ENCODE peak calls at places on chromosome 3, in six cellular contexts. A, F, E, R, T and X are unnamed samples.

GRCh38 chr3:36972163-36972562 is 20.8 kb downstream of the EPM2AIP1 start:
- DNase-seq in T (no peak), E (no peak), F (peak; percentile 43), R (no peak), A (no peak), X (no peak)

GRCh38 chr3:113275876-113276580 is 64.7 kb downstream of the BOC start:
- DNase-seq in E (peak; percentile 26), A (peak; percentile 78), R (peak; percentile 78), F (no peak), T (peak; percentile 68), X (no peak)

GRCh38 chr3:177823701-177824189 is 626.5 kb upstream of the TBL1XR1 start:
- DNase-seq in R (no peak), F (no peak), E (no peak), A (peak; percentile 57), T (no peak), X (no peak)

GRCh38 chr3:147813256-147813655 is 404.1 kb downstream of the ZIC1 start:
- DNase-seq in R (no peak), T (no peak), E (no peak), A (no peak), F (no peak), X (no peak)

GRCh38 chr3:98737301-98737700 is 25.8 kb upstream of the ST3GAL6 start:
- DNase-seq in A (no peak), F (no peak), R (no peak), T (no peak), E (no peak), X (no peak)

GRCh38 chr3:122898298-122898697 is 103.4 kb downstream of the SLC49A4 start:
- DNase-seq in A (no peak), R (no peak), E (no peak), T (no peak), F (no peak), X (no peak)

GRCh38 chr3:122921791-122922651 is 105.5 kb downstream of the SEMA5B start:
- DNase-seq in A (peak; percentile 62), F (peak; percentile 74), T (no peak), R (no peak), E (no peak), X (no peak)

GRCh38 chr3:191307341-191307740 is 21.9 kb upstream of the CCDC50 start:
- DNase-seq in F (no peak), A (no peak), E (no peak), T (no peak), R (no peak), X (no peak)

GRCh38 chr3:100209948-100210776 is 50.6 kb upstream of the TBC1D23 start:
- DNase-seq in F (no peak), E (no peak), A (no peak), T (peak; percentile 34), R (no peak), X (no peak)

GRCh38 chr3:184176377-184177330 is 2.0 kb downstream of the AP2M1 start:
- DNase-seq in R (peak; percentile 86), F (peak; percentile 93), A (peak; percentile 87), E (peak; percentile 51), T (peak; percentile 97), X (no peak)

GRCh38 chr3:2993719-2994118 is 116.5 kb downstream of the IL5RA start:
- DNase-seq in T (no peak), R (no peak), F (no peak), E (no peak), A (no peak), X (no peak)

GRCh38 chr3:2992534-2992933 is 117.6 kb downstream of the IL5RA start:
- DNase-seq in E (no peak), R (no peak), A (no peak), F (no peak), T (no peak), X (no peak)
- H3K4me3 ChIP-seq in E (no peak overlapping the region), R (no peak overlapping the region), A (no peak overlapping the region), F (no peak overlapping the region), T (no peak overlapping the region), X (no peak overlapping the region)

DNA sequence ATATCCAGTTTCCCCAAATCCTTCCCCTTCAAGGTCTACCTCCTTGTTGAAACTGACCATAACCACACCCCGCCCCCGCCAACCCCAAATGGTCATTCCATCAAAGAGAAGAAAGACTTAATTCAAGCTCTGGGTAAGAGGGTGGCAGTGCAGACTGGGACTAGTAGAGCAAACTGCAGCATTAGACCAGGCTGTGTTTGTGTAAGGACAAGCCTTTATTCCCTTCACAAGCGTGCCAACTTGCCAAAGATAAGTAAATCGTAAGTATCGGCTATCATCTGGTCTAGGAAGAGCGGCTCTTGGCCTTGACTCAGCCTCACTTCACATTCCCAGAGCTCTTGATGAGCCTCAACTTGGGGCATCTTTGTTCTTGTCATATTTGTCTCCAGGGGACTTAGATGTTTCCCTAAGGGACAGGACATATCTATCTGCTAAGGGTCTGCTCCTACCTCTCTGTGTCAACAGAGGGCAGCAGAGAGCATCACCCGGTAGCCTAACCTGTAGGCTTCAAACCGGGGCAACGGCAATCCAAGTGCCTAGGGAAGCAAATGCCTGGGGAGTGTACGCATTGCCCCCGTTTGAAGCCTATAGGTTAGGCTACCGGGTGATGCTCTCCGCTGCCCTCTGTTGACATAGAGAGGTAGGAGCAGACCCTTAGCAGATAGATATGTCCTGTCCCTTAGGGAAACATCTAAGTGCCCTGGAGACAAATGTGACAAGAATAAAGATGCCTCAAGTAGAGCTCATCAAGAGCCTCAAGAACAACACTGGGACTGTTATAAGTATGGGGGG is 8.9 kb upstream of the MAP3K13 start:
- DNase-seq in A (peak; percentile 72), R (peak; percentile 61), F (peak; percentile 88), E (peak; percentile 85), T (peak; percentile 67), X (peak; percentile 81)
- H3K4me3 ChIP-seq in A (no peak overlapping the region), R (no peak overlapping the region), F (no peak overlapping the region), E (no peak overlapping the region), T (no peak overlapping the region), X (no peak overlapping the region)

DNA sequence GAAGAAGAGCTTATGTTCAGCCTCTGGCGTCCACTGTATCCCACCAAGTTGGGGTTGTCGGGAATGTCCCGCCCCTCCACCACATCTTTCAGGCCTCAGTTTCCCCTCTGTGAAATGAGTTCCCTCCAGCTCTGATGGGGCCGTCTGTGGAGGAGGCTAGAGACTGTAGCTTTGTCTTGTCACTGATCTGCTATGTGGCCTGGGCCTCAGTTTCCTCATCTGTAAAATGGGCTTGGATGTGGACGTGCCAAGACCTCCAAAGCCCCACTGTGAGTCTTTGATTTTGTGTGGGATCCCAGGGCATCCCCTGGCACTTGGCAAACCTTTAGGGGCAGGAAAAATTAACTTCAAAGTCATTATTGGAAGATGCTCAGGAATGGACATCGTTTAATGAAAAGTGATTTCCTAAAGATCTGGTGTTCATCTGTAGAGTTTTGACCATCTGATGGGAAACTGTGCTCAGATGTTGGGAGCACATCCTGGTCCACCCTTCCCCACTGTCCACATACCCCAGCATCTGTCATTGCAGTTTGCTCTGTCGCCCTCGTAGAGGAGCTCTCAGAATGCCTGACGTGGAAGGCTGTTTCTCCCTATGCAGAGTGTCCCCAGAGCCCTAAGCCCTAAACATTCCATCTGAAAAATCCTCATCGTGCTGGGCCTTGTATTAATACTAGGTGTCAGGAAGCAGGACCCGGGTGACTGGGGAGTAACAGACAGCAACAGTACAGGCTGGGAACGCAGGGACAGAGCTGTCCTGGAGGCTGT is 28.5 kb downstream of the SLC6A6 start:
- DNase-seq in F (no peak), E (no peak), R (no peak), A (no peak), T (no peak), X (no peak)
- H3K4me3 ChIP-seq in F (no peak overlapping the region), E (no peak overlapping the region), R (no peak overlapping the region), A (no peak overlapping the region), T (no peak overlapping the region), X (no peak overlapping the region)

DNA sequence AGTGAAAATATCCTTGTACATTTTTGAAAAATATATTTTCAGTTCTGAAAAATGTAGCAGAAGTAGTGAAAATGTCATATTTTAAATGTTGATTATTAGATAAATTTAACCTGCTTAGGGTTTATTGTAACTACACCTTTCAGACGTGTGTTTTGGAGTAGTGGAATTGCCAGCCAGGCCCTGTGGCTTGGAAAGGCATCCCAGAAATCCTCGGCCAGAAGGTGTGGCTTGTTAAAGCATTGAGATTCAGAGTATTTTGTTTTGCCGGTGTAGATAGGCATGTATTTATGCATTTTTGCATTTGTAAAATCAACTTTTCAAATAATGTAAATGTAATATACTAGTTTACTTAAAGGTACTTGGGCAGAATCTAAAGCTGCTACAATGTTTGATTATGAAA is 7.0 kb downstream of the EBLN2 start:
- DNase-seq in A (no peak), F (no peak), T (no peak), E (no peak), R (no peak), X (no peak)
- H3K4me3 ChIP-seq in A (no peak overlapping the region), F (no peak overlapping the region), T (no peak overlapping the region), E (no peak overlapping the region), R (no peak overlapping the region), X (no peak overlapping the region)

GRCh38 chr3:12797124-12797891 is 828 bp downstream of the CAND2 start:
- DNase-seq in E (no peak), A (no peak), R (no peak), T (no peak), F (no peak), X (no peak)
- H3K4me3 ChIP-seq in E (peak overlapping the region; percentile 50), A (peak overlapping the region; percentile 54), R (no peak overlapping the region), T (no peak overlapping the region), F (no peak overlapping the region), X (no peak overlapping the region)

GRCh38 chr3:4986175-4986610 is 7.0 kb downstream of the BHLHE40 start:
- DNase-seq in A (no peak), T (no peak), F (no peak), R (no peak), E (no peak), X (no peak)

GRCh38 chr3:4986611-4987373 is 7.6 kb downstream of the BHLHE40 start:
- DNase-seq in F (peak; percentile 99), A (peak; percentile 99), T (peak; percentile 98), E (peak; percentile 97), R (peak; percentile 98), X (no peak)

GRCh38 chr3:4984511-4984864 is 5.3 kb downstream of the BHLHE40 start:
- DNase-seq in E (no peak), R (no peak), A (no peak), T (peak; percentile 52), F (no peak), X (no peak)

GRCh38 chr3:4983739-4984510 is 4.7 kb downstream of the BHLHE40 start:
- DNase-seq in T (peak; percentile 96), E (peak; percentile 72), A (no peak), R (peak; percentile 79), F (peak; percentile 92), X (no peak)

GRCh38 chr3:4985330-4986174 is 6.3 kb downstream of the BHLHE40 start:
- DNase-seq in A (no peak), F (no peak), R (no peak), T (peak; percentile 81), E (no peak), X (no peak)
- H3K4me3 ChIP-seq in A (no peak overlapping the region), F (no peak overlapping the region), R (no peak overlapping the region), T (no peak overlapping the region), E (no peak overlapping the region), X (peak overlapping the region; percentile 11)

GRCh38 chr3:45700570-45701073 is 11.4 kb downstream of the SACM1L start:
- DNase-seq in A (no peak), R (no peak), F (no peak), E (no peak), T (no peak), X (no peak)
- H3K4me3 ChIP-seq in A (no peak overlapping the region), R (no peak overlapping the region), F (no peak overlapping the region), E (no peak overlapping the region), T (no peak overlapping the region), X (no peak overlapping the region)

DNA sequence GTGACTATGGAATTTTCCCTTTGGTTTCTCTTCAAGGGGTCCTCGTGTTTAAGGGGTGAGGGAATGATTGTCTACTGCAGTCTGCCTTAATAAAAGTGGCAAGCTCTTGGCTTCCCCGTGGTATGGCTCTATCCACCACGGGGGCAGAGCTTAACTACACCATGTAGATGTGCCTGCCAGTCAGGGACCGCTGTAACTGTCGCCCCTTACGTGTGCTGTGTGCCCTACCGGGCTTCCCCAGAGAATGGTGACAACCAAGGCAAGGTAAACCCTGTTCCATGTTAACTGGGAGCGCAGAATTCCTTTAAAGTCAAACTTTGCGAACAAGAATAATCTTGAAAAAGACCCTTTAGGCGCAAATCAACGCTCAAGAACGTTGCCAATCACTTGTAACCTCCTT is 966 bp upstream of the C3orf80 start:
- DNase-seq in T (no peak), E (no peak), F (no peak), A (no peak), R (no peak), X (no peak)
- H3K4me3 ChIP-seq in T (no peak overlapping the region), E (no peak overlapping the region), F (no peak overlapping the region), A (no peak overlapping the region), R (no peak overlapping the region), X (no peak overlapping the region)